ENCODE peak calls at places on chromosomes 2 and 18, in nine cellular contexts. F is NCI-H2081; H is SK-N-DZ; U is stimulated activated CD8-positive, alpha-beta memory T cell treated with anti-CD3 and anti-CD28 coated beads, Interleukin-7, amount 100 ng/mL, for 24 hours; Q is head of caudate nucleus; L is cardiac fibroblast; K is GM04503; O is fibroblast of pulmonary artery; B is NAMALWA. M is an unnamed sample.

GRCh38 chr18:58324824-58325520 is 280.9 kb downstream of the NEDD4L start:
- DNase-seq in Q (no peak), B (no peak), H (no peak), F (no peak), O (no peak), U (no peak), L (no peak), K (no peak), M (no peak)

GRCh38 chr18:49728542-49728941 is 84.8 kb downstream of the ACAA2 start:
- DNase-seq in H (no peak), L (peak; percentile 69), B (peak; percentile 60), F (peak; percentile 31), O (peak; percentile 72), Q (peak; percentile 64), U (no peak), K (no peak), M (peak; percentile 50)

GRCh38 chr2:20135631-20136050 is 84.2 kb upstream of the LAPTM4A start:
- DNase-seq in O (peak; percentile 70), K (no peak), F (no peak), Q (peak; percentile 67), L (peak; percentile 71), H (peak; percentile 56), U (no peak), B (peak; percentile 76), M (peak; percentile 62)

GRCh38 chr2:191178806-191179514 is 28.2 kb upstream of the STAT4 start:
- DNase-seq in L (peak; percentile 90), K (peak; percentile 39), U (no peak), H (no peak), O (peak; percentile 90), Q (no peak), B (no peak), F (no peak), M (no peak)

GRCh38 chr18:37577051-37577611 is 11.5 kb upstream of the CELF4 start:
- DNase-seq in L (no peak), B (no peak), U (no peak), K (no peak), Q (no peak), F (no peak), O (peak; percentile 64), H (no peak), M (no peak)

GRCh38 chr2:43634604-43635306 is 2.3 kb upstream of the PLEKHH2 start:
- DNase-seq in B (peak; percentile 35), O (peak; percentile 80), L (peak; percentile 87), K (peak; percentile 86), F (peak; percentile 96), H (no peak), U (no peak), Q (no peak), M (peak; percentile 91)

GRCh38 chr2:137357641-137358040 is 592.3 kb downstream of the THSD7B start:
- DNase-seq in F (no peak), O (no peak), K (no peak), H (no peak), U (no peak), B (no peak), Q (no peak), L (no peak), M (no peak)

GRCh38 chr18:75204978-75205759 is 3.8 kb downstream of the PTGR3 start:
- DNase-seq in L (no peak), F (no peak), K (no peak), B (no peak), O (no peak), Q (no peak), H (no peak), U (no peak), M (no peak)

GRCh38 chr2:42804338-42804737 is 12.0 kb upstream of the HAAO start:
- DNase-seq in O (peak; percentile 35), L (peak; percentile 44), F (no peak), Q (no peak), B (no peak), H (no peak), U (no peak), K (no peak), M (no peak)

GRCh38 chr18:32470713-32471633 is at the start of gene GAREM1:
- DNase-seq in O (peak; percentile 99), H (peak; percentile 96), Q (peak; percentile 97), F (peak; percentile 96), K (peak; percentile 72), U (peak; percentile 48), B (peak; percentile 95), L (peak; percentile 98), M (peak; percentile 95)

GRCh38 chr2:2809771-2810170 is 478.7 kb upstream of the MYT1L start:
- DNase-seq in O (no peak), L (no peak), Q (no peak), K (no peak), U (no peak), H (no peak), F (no peak), B (no peak), M (no peak)

GRCh38 chr2:13550832-13551231 is 834.1 kb downstream of the TRIB2 start:
- DNase-seq in Q (no peak), F (no peak), U (no peak), L (no peak), B (no peak), K (no peak), H (no peak), O (no peak), M (peak; percentile 69)

GRCh38 chr2:176997792-176998169 is 214.8 kb upstream of the HNRNPA3 start:
- DNase-seq in Q (no peak), B (no peak), H (no peak), O (no peak), F (no peak), K (no peak), U (no peak), L (no peak), M (no peak)

GRCh38 chr2:222281495-222281894 is 17.3 kb downstream of the PAX3 start:
- DNase-seq in L (no peak), B (no peak), O (no peak), K (no peak), F (no peak), H (no peak), Q (no peak), U (no peak), M (no peak)

GRCh38 chr18:23902396-23902795 is 112.2 kb upstream of the TTC39C start:
- DNase-seq in H (no peak), U (no peak), L (no peak), Q (no peak), F (no peak), O (no peak), K (no peak), B (no peak), M (peak; percentile 22)

GRCh38 chr18:9638886-9639285 is 24.5 kb upstream of the PPP4R1 start:
- DNase-seq in U (no peak), F (peak; percentile 93), B (no peak), K (no peak), H (no peak), O (no peak), Q (no peak), L (no peak), M (peak; percentile 34)

GRCh38 chr2:69764286-69765058 is 22.5 kb downstream of the ANXA4 start:
- DNase-seq in K (no peak), L (no peak), Q (no peak), B (no peak), H (no peak), U (no peak), F (no peak), O (no peak), M (no peak)

GRCh38 chr18:77177009-77177408 is 44.4 kb upstream of the MBP start:
- DNase-seq in O (peak; percentile 35), Q (no peak), B (no peak), H (no peak), U (no peak), L (peak; percentile 66), F (no peak), K (no peak), M (no peak)

GRCh38 chr2:71181316-71181715 is 45.6 kb downstream of the PAIP2B start:
- DNase-seq in K (no peak), U (no peak), Q (no peak), H (no peak), B (no peak), L (peak; percentile 6), O (no peak), F (no peak), M (no peak)

GRCh38 chr2:98771771-98772521 is 41.0 kb upstream of the MGAT4A start:
- DNase-seq in Q (no peak), L (peak; percentile 72), H (no peak), K (no peak), F (no peak), U (no peak), B (no peak), O (peak; percentile 76), M (no peak)

M was measured in NCI-H345.